ENCODE peak calls at places on chromosomes 7 and 10, in ten cellular contexts. R, P, Y, B, X, T, M, W, U and L are unnamed samples.

GRCh38 chr10:6885284-6885683 is 305.2 kb upstream of the PRKCQ start:
- DNase-seq in R (no peak), P (no peak), Y (no peak), B (no peak), X (no peak), T (no peak), M (no peak), W (no peak), U (no peak), L (no peak)

GRCh38 chr10:88059176-88059575 is 195.8 kb downstream of the PTEN start:
- DNase-seq in R (no peak), P (no peak), Y (no peak), B (no peak), X (no peak), T (no peak), M (no peak), W (no peak), U (no peak), L (no peak)

GRCh38 chr7:131188367-131189339 is 139.0 kb upstream of the MKLN1 start:
- DNase-seq in R (no peak), P (no peak), Y (no peak), B (peak; percentile 33), X (no peak), T (peak; percentile 37), M (peak; percentile 98), W (peak; percentile 11), U (peak; percentile 38), L (peak; percentile 18)

GRCh38 chr7:101156277-101156676 is 2.0 kb downstream of the AP1S1 start:
- DNase-seq in R (no peak), P (no peak), Y (no peak), B (no peak), X (no peak), T (no peak), M (no peak), W (no peak), U (no peak), L (no peak)

GRCh38 chr10:117005454-117006055 is 568 bp upstream of the SHTN1 start:
- DNase-seq in R (peak; percentile 7), P (no peak), Y (peak; percentile 15), B (no peak), X (peak; percentile 90), T (peak; percentile 68), M (no peak), W (no peak), U (peak; percentile 30), L (peak; percentile 22)

GRCh38 chr7:116197355-116197754 is 13.0 kb upstream of the TES start:
- DNase-seq in R (no peak), P (no peak), Y (no peak), B (no peak), X (no peak), T (no peak), M (no peak), W (no peak), U (no peak), L (no peak)

GRCh38 chr7:2632717-2633537 is 1.1 kb downstream of the TTYH3 start:
- DNase-seq in R (peak; percentile 48), P (peak; percentile 70), Y (peak; percentile 37), B (peak; percentile 98), X (peak; percentile 77), T (peak; percentile 90), M (peak; percentile 69), W (peak; percentile 57), U (no peak), L (peak; percentile 27)

GRCh38 chr10:131921191-131921590 is 20.4 kb downstream of the PPP2R2D start:
- DNase-seq in R (no peak), P (no peak), Y (no peak), B (no peak), X (peak; percentile 36), T (no peak), M (no peak), W (no peak), U (no peak), L (no peak)

GRCh38 chr10:32846974-32847373 is 111.1 kb downstream of the ITGB1 start:
- DNase-seq in R (no peak), P (no peak), Y (no peak), B (no peak), X (no peak), T (no peak), M (no peak), W (no peak), U (no peak), L (no peak)

DNA sequence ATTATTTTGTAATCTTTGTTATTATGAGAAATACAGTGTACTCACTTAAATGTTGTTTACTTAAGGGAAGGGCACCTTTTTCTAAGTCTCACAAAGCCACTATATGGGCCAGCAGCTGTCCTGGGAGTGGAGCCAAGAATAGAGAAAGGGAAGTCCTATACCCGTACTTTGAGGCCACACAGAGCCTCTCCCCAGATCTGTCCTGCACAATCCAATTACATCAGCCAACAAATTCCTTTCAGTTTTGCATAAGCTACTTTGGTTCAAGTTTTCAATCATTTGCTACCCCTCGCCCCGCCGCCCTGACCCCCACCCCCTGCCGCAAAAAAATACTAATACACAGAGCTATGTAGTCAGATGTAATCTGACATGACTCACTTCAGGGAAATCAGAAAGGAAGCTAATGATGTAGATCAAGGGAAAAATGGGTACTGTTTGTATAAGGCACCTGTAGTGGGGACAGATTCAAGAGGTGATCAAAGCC is 297.4 kb upstream of the NEBL start:
- DNase-seq in R (no peak), P (peak; percentile 27), Y (peak; percentile 60), B (no peak), X (peak; percentile 55), T (peak; percentile 64), M (no peak), W (no peak), U (no peak), L (no peak)
- TF ChIP-seq POLR2A in R (no peak), P (no peak), Y (no peak), B (no peak), X (no peak), T (no peak), M (no peak), W (no peak), U (no peak), L (no peak)

DNA sequence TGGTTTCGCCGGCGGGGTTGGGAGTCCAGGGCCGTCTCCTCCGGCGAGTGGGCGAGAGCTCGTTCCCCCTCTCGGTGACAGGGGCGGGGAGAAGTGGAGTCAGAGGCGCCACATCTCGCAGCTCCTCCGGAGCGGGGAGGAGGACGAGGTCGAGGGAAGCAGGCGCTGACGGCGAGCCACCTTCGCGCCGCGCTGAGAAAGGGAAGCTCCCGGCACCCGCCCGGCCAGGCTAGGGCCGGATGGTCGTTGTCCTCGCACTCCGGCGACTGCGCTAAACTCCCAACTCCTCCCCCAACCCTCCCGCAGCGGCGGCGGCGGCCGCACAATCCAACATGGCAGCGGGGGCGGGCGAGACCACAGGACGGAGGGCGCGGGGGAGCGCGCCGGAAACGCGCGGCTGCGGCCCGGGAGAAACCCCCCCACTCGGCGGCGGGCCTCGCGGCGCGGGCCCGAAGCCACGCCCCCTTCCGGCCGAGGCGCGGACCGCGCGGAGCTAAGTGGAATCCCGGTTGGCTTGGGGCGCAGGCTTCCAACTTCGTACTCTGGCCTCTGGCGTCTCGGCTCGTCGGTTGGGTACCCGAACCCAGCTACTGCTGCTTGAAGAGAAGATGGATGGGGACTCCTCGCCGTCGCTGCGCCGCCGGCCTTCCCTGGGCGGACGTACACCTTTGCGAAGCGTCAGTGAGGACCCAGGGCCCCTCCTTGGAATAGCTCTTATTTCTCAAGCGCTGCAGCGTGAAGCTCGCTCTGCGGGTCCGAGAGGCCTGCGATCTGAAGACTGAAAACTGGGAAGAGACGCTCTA is at the start of gene WASL:
- DNase-seq in R (peak; percentile 66), P (peak; percentile 94), Y (peak; percentile 90), B (peak; percentile 70), X (peak; percentile 94), T (peak; percentile 93), M (peak; percentile 85), W (peak; percentile 93), U (peak; percentile 96), L (peak; percentile 95)
- TF ChIP-seq POLR2A in R (peak; percentile 97), P (peak; percentile 63), Y (peak; percentile 95), B (peak; percentile 95), X (peak; percentile 98), T (peak; percentile 78), M (peak; percentile 87), W (peak; percentile 97), U (peak; percentile 98), L (peak; percentile 94)

GRCh38 chr10:94402204-94403033 is at the start of gene TBC1D12:
- DNase-seq in R (peak; percentile 71), P (peak; percentile 96), Y (peak; percentile 95), B (peak; percentile 93), X (peak; percentile 96), T (peak; percentile 98), M (peak; percentile 97), W (peak; percentile 95), U (peak; percentile 87), L (peak; percentile 94)
- TF ChIP-seq POLR2A in R (peak; percentile 64), P (no peak), Y (peak; percentile 77), B (peak; percentile 80), X (peak; percentile 72), T (peak; percentile 58), M (peak; percentile 56), W (peak; percentile 88), U (peak; percentile 70), L (peak; percentile 18)

GRCh38 chr7:155303897-155304296 is 6.2 kb downstream of the INSIG1 start:
- DNase-seq in R (no peak), P (no peak), Y (no peak), B (no peak), X (no peak), T (no peak), M (no peak), W (no peak), U (no peak), L (no peak)

GRCh38 chr7:155309021-155309338 is 11.3 kb downstream of the INSIG1 start:
- DNase-seq in R (no peak), P (no peak), Y (no peak), B (no peak), X (no peak), T (no peak), M (no peak), W (no peak), U (no peak), L (no peak)

GRCh38 chr7:155308330-155309020 is 10.8 kb downstream of the INSIG1 start:
- DNase-seq in R (no peak), P (no peak), Y (no peak), B (no peak), X (no peak), T (no peak), M (no peak), W (no peak), U (no peak), L (no peak)

GRCh38 chr7:155305251-155305904 is 7.7 kb downstream of the INSIG1 start:
- DNase-seq in R (no peak), P (no peak), Y (no peak), B (no peak), X (no peak), T (no peak), M (no peak), W (no peak), U (no peak), L (no peak)

DNA sequence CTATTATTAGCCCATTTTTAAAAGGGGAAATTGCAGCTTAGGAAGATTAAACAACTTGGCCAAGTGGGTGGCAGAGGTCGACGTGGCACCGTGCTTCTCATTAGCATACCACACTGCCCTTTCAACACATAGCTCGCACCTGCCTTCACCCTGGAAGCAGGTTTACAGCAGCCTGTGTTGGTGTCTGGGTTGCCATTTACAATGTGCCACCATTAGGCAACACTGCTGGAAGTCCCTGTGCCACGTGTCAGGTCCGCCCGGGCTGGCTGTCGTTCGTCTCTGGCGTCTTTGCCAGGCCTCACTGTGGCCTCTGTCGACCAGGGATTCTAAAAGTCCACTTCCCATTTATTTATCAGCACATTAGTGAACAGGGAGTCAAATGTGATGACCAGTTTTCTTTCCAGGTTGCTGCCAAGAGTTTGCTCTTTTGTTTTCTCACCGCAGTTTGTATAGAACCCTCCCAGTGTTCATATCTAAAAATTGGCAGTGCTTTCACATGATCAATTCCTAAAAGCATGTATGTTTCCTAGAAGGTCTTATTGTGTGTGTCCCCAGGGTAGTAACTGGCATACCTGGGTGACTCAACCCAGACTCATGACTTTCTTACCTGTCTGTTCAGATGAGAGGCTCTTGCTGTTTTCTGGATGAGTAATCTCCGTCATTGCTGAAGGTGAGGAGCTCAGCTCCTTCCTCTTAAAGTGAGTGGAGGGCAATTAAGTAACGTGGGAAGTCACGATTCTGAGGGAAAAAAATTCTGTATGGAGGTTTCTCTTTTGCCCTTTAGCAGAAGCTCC is 9.2 kb downstream of the INSIG1 start:
- DNase-seq in R (no peak), P (no peak), Y (no peak), B (no peak), X (peak; percentile 89), T (no peak), M (no peak), W (no peak), U (no peak), L (no peak)
- TF ChIP-seq POLR2A in R (no peak), P (no peak), Y (no peak), B (no peak), X (peak; percentile 20), T (no peak), M (peak; percentile 28), W (no peak), U (no peak), L (peak; percentile 50)